ENCODE peak calls at places on chromosome 13, in six cellular contexts. A is ascending aorta, J is ovary, F is psoas muscle, T is tibial nerve, P is mammary epithelial cell. I is an unnamed sample.

GRCh38 chr13:100195568-100195967 is 106.7 kb downstream of the PCCA start:
- DNase-seq in A (no peak), P (no peak), F (no peak), T (no peak), J (no peak), I (no peak)

GRCh38 chr13:100977841-100978240 is 303.2 kb upstream of the TMTC4 start:
- DNase-seq in T (no peak), P (no peak), F (no peak), A (no peak), J (no peak), I (no peak)

GRCh38 chr13:66407159-66407558 is 823.0 kb downstream of the PCDH9 start:
- DNase-seq in F (no peak), A (no peak), T (no peak), J (no peak), P (no peak), I (no peak)

GRCh38 chr13:65911546-65912193 is 1318.5 kb downstream of the PCDH9 start:
- DNase-seq in A (no peak), P (no peak), J (no peak), T (no peak), F (no peak), I (no peak)

GRCh38 chr13:31908696-31909386 is 122.7 kb upstream of the FRY start:
- DNase-seq in A (no peak), P (no peak), J (no peak), T (no peak), F (no peak), I (no peak)

GRCh38 chr13:46866150-46866549 is 30.7 kb downstream of the HTR2A start:
- DNase-seq in P (peak; percentile 57), F (no peak), T (peak; percentile 5), A (no peak), J (no peak), I (peak; percentile 23)

GRCh38 chr13:20461860-20462532 is 63.7 kb downstream of the CRYL1 start:
- DNase-seq in F (no peak), J (no peak), T (no peak), A (no peak), P (no peak), I (no peak)

GRCh38 chr13:106493569-106493968 is 41.9 kb downstream of the EFNB2 start:
- DNase-seq in T (peak; percentile 18), J (no peak), P (no peak), F (peak; percentile 53), A (no peak), I (no peak)

GRCh38 chr13:84917252-84917878 is 881.9 kb downstream of the SLITRK6 start:
- DNase-seq in P (peak; percentile 4), J (no peak), F (no peak), A (no peak), T (no peak), I (no peak)

GRCh38 chr13:112060899-112061366 is 6.0 kb upstream of the SOX1 start:
- DNase-seq in A (no peak), T (no peak), P (no peak), J (no peak), F (no peak), I (no peak)

GRCh38 chr13:47076536-47076935 is 179.7 kb upstream of the HTR2A start:
- DNase-seq in F (no peak), J (no peak), T (no peak), A (no peak), P (no peak), I (no peak)

GRCh38 chr13:34772881-34773280 is 169.2 kb upstream of the NBEA start:
- DNase-seq in F (no peak), P (no peak), T (no peak), A (no peak), J (no peak), I (no peak)

GRCh38 chr13:46178143-46178542 is 3.8 kb downstream of the LCP1 start:
- DNase-seq in T (peak; percentile 53), A (no peak), F (no peak), P (no peak), J (no peak), I (no peak)

DNA sequence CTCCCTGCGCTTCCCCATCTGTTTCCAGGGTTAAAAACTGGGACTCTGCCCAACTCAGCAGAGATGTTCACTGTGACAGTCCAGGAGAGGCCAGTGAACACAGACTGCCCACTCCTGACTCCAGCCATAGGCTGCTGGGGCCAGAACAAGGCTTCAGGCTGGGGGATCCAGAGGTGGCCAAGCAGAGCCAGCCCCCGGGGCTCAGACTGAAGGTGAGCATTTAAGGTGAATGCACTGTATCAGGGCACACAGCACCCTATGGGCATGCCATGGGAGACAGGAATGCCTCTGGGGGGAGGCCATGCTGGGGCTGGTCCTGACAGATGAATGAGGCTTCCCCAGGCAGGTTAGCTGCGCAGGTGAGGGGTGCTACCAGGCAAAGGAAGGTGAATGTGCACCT is 96.4 kb downstream of the TUBA3C start:
- DNase-seq in A (no peak), T (no peak), J (no peak), P (no peak), F (no peak), I (no peak)
- H3K9me3 ChIP-seq in A (no peaks in the 10 kb centered on the region), T (peaks cover 18% of the 10 kb centered on the region), J (no peaks in the 10 kb centered on the region), P (peaks cover 30% of the 10 kb centered on the region), F (peaks cover 10% of the 10 kb centered on the region), I (no peaks in the 10 kb centered on the region)

GRCh38 chr13:97499181-97499580 is 65.2 kb downstream of the RAP2A start:
- DNase-seq in T (no peak), P (no peak), J (no peak), F (no peak), A (no peak), I (no peak)

GRCh38 chr13:97495678-97496077 is 61.7 kb downstream of the RAP2A start:
- DNase-seq in F (no peak), J (no peak), A (no peak), T (no peak), P (peak; percentile 20), I (no peak)

GRCh38 chr13:97498419-97498818 is 64.5 kb downstream of the RAP2A start:
- DNase-seq in F (no peak), P (no peak), T (no peak), J (no peak), A (no peak), I (no peak)

GRCh38 chr13:97493471-97493870 is 59.5 kb downstream of the RAP2A start:
- DNase-seq in T (no peak), F (no peak), P (no peak), J (no peak), A (no peak), I (no peak)

DNA sequence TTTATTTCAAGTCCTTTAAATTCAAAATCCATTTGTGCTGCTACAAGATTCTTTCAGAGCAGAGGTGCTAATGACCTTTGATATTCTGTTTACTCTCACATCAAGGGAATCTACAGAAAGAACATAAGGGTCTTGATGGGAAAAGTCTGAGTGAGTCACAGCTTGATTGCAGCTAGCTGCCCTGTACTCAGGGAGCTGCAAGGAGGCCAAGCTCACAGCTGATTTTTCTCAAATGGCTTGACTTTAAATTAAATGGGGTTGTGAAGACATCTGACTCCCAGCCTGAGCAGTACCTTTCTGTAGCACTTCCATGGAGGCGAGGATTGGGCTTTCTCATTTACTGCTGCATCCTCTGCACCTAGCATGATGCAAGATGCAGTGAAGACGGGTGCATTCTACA is 62.5 kb downstream of the RAP2A start:
- DNase-seq in T (no peak), P (no peak), F (no peak), J (no peak), A (no peak), I (no peak)
- TF ChIP-seq CTCF in T (no peak), P (no peak), F (no peak), J (no peak), A (no peak), I (no peak)

GRCh38 chr13:33204130-33204927 is 81.2 kb downstream of the STARD13 start:
- DNase-seq in A (peak; percentile 87), J (peak; percentile 65), P (no peak), T (peak; percentile 73), F (peak; percentile 68), I (no peak)

GRCh38 chr13:33206945-33207615 is 78.5 kb downstream of the STARD13 start:
- DNase-seq in J (no peak), A (no peak), T (no peak), F (no peak), P (no peak), I (no peak)

GRCh38 chr13:33206425-33206824 is 79.1 kb downstream of the STARD13 start:
- DNase-seq in T (no peak), A (no peak), P (no peak), J (no peak), F (no peak), I (no peak)

GRCh38 chr13:33205224-33205623 is 80.3 kb downstream of the STARD13 start:
- DNase-seq in J (no peak), T (no peak), P (no peak), A (no peak), F (no peak), I (no peak)

GRCh38 chr13:33205804-33206221 is 79.7 kb downstream of the STARD13 start:
- DNase-seq in F (no peak), T (no peak), A (peak; percentile 75), P (no peak), J (no peak), I (no peak)
- H3K4me3 ChIP-seq in F (peak overlapping the region; percentile 50), T (peak overlapping the region; percentile 42), A (peak overlapping the region; percentile 52), P (no peak overlapping the region), J (no peak overlapping the region), I (no peak overlapping the region)

GRCh38 chr13:53445682-53446081 is 417.1 kb downstream of the OLFM4 start:
- DNase-seq in F (no peak), A (no peak), J (no peak), P (no peak), T (no peak), I (no peak)

GRCh38 chr13:53439439-53440225 is 411.0 kb downstream of the OLFM4 start:
- DNase-seq in J (no peak), P (no peak), T (no peak), F (no peak), A (no peak), I (no peak)

GRCh38 chr13:53442979-53443378 is 414.4 kb downstream of the OLFM4 start:
- DNase-seq in F (no peak), P (no peak), J (no peak), A (no peak), T (no peak), I (no peak)
- H3K9me3 ChIP-seq in F (no peaks in the 10 kb centered on the region), P (peaks cover 15% of the 10 kb centered on the region), J (no peaks in the 10 kb centered on the region), A (no peaks in the 10 kb centered on the region), T (peaks cover 4% of the 10 kb centered on the region), I (no peaks in the 10 kb centered on the region)

GRCh38 chr13:93004919-93005318 is 221.7 kb upstream of the GPC6 start:
- DNase-seq in F (no peak), P (peak; percentile 25), A (no peak), T (no peak), J (no peak), I (no peak)
- TF ChIP-seq CTCF in F (no peak), P (peak; percentile 59), A (no peak), T (no peak), J (no peak), I (peak; percentile 19)

GRCh38 chr13:37657134-37657533 is 58.6 kb upstream of the POSTN start:
- DNase-seq in P (peak; percentile 52), A (no peak), J (no peak), T (no peak), F (no peak), I (no peak)
- H3K4me3 ChIP-seq in P (no peak overlapping the region), A (no peak overlapping the region), J (no peak overlapping the region), T (no peak overlapping the region), F (no peak overlapping the region), I (no peak overlapping the region)

I was measured in right lobe of liver.